ENCODE peak calls at places on chromosome 15, in eight cellular contexts. One of them, this sample, is unnamed.

GRCh38 chr15:66829551-66830131 is 127.6 kb downstream of the SMAD6 start:
- DNase-seq in midbrain: no peak
- DNase-seq in NCI-H1092 treated with DMSO at 0.1 percent for 48 hours: no peak
- DNase-seq in lower lobe of right lung: no peak
- DNase-seq in uterus: no peak
- DNase-seq in AG08395: no peak
- DNase-seq in stimulated activated CD8-positive, alpha-beta memory T cell treated with anti-CD3 and anti-CD28 coated beads, Interleukin-4, amount 100 ng/mL, for 24 hours: no peak
- DNase-seq in amniotic stem cell: no peak
- DNase-seq in this sample: no peak

GRCh38 chr15:66603301-66604179 is 37.7 kb upstream of the LCTL start:
- DNase-seq in midbrain: peak
- DNase-seq in NCI-H1092 treated with DMSO at 0.1 percent for 48 hours: peak
- DNase-seq in lower lobe of right lung: peak
- DNase-seq in uterus: peak
- DNase-seq in AG08395: peak
- DNase-seq in stimulated activated CD8-positive, alpha-beta memory T cell treated with anti-CD3 and anti-CD28 coated beads, Interleukin-4, amount 100 ng/mL, for 24 hours: peak
- DNase-seq in amniotic stem cell: no peak
- DNase-seq in this sample: peak

GRCh38 chr15:48242015-48242414 is 35.9 kb downstream of the SLC12A1 start:
- DNase-seq in midbrain: no peak
- DNase-seq in NCI-H1092 treated with DMSO at 0.1 percent for 48 hours: peak
- DNase-seq in lower lobe of right lung: no peak
- DNase-seq in uterus: no peak
- DNase-seq in AG08395: no peak
- DNase-seq in stimulated activated CD8-positive, alpha-beta memory T cell treated with anti-CD3 and anti-CD28 coated beads, Interleukin-4, amount 100 ng/mL, for 24 hours: no peak
- DNase-seq in amniotic stem cell: no peak
- DNase-seq in this sample: no peak

GRCh38 chr15:98942966-98943584 is 64.5 kb downstream of the PGPEP1L start:
- DNase-seq in midbrain: no peak
- DNase-seq in NCI-H1092 treated with DMSO at 0.1 percent for 48 hours: no peak
- DNase-seq in lower lobe of right lung: no peak
- DNase-seq in uterus: no peak
- DNase-seq in AG08395: no peak
- DNase-seq in stimulated activated CD8-positive, alpha-beta memory T cell treated with anti-CD3 and anti-CD28 coated beads, Interleukin-4, amount 100 ng/mL, for 24 hours: no peak
- DNase-seq in amniotic stem cell: no peak
- DNase-seq in this sample: no peak

GRCh38 chr15:94670436-94671034 is 439.2 kb downstream of the MCTP2 start:
- DNase-seq in midbrain: peak
- DNase-seq in NCI-H1092 treated with DMSO at 0.1 percent for 48 hours: peak
- DNase-seq in lower lobe of right lung: no peak
- DNase-seq in uterus: no peak
- DNase-seq in AG08395: peak
- DNase-seq in stimulated activated CD8-positive, alpha-beta memory T cell treated with anti-CD3 and anti-CD28 coated beads, Interleukin-4, amount 100 ng/mL, for 24 hours: no peak
- DNase-seq in amniotic stem cell: peak
- DNase-seq in this sample: no peak

GRCh38 chr15:63918317-63918672 is 84.5 kb upstream of the HERC1 start:
- DNase-seq in midbrain: no peak
- DNase-seq in NCI-H1092 treated with DMSO at 0.1 percent for 48 hours: peak
- DNase-seq in lower lobe of right lung: no peak
- DNase-seq in uterus: no peak
- DNase-seq in AG08395: no peak
- DNase-seq in stimulated activated CD8-positive, alpha-beta memory T cell treated with anti-CD3 and anti-CD28 coated beads, Interleukin-4, amount 100 ng/mL, for 24 hours: no peak
- DNase-seq in amniotic stem cell: no peak
- DNase-seq in this sample: no peak

GRCh38 chr15:81263477-81263876 is 60.5 kb downstream of the STARD5 start:
- DNase-seq in midbrain: no peak
- DNase-seq in NCI-H1092 treated with DMSO at 0.1 percent for 48 hours: no peak
- DNase-seq in lower lobe of right lung: no peak
- DNase-seq in uterus: no peak
- DNase-seq in AG08395: no peak
- DNase-seq in stimulated activated CD8-positive, alpha-beta memory T cell treated with anti-CD3 and anti-CD28 coated beads, Interleukin-4, amount 100 ng/mL, for 24 hours: no peak
- DNase-seq in amniotic stem cell: no peak
- DNase-seq in this sample: no peak

GRCh38 chr15:71105444-71105843 is 9.8 kb upstream of the THSD4 start:
- DNase-seq in midbrain: no peak
- DNase-seq in NCI-H1092 treated with DMSO at 0.1 percent for 48 hours: no peak
- DNase-seq in lower lobe of right lung: no peak
- DNase-seq in uterus: no peak
- DNase-seq in AG08395: no peak
- DNase-seq in stimulated activated CD8-positive, alpha-beta memory T cell treated with anti-CD3 and anti-CD28 coated beads, Interleukin-4, amount 100 ng/mL, for 24 hours: no peak
- DNase-seq in amniotic stem cell: no peak
- DNase-seq in this sample: no peak

This sample was measured in right lobe of liver.